ENCODE peak calls at places on chromosome 2, in ten cellular contexts. One of them, this sample, is unnamed.

GRCh38 chr2:97913846-97914245 is 81.9 kb downstream of the TMEM131 start:
- DNase-seq in stimulated activated CD4-positive, alpha-beta T cell treated with anti-CD3 and anti-CD28 coated beads, Interleukin-1b, Interleukin-23, amount 100 ng/mL, for 24 hours: no peak
- DNase-seq in chondrocyte: no peak
- DNase-seq in activated CD8-positive, alpha-beta memory T cell treated with anti-CD3 and anti-CD28 coated beads, Interleukin-2, amount 50 U/mL, for 48 hours: no peak
- DNase-seq in fibroblast of gingiva: no peak
- DNase-seq in iris pigment epithelial cell: no peak
- DNase-seq in mucosa of gallbladder: no peak
- DNase-seq in ELR: no peak
- DNase-seq in NCI-H526: no peak
- DNase-seq in nucleus accumbens: no peak
- DNase-seq in this sample: no peak

GRCh38 chr2:21055451-21055850 is 11.6 kb upstream of the APOB start:
- DNase-seq in stimulated activated CD4-positive, alpha-beta T cell treated with anti-CD3 and anti-CD28 coated beads, Interleukin-1b, Interleukin-23, amount 100 ng/mL, for 24 hours: no peak
- DNase-seq in chondrocyte: no peak
- DNase-seq in activated CD8-positive, alpha-beta memory T cell treated with anti-CD3 and anti-CD28 coated beads, Interleukin-2, amount 50 U/mL, for 48 hours: no peak
- DNase-seq in fibroblast of gingiva: no peak
- DNase-seq in iris pigment epithelial cell: no peak
- DNase-seq in mucosa of gallbladder: no peak
- DNase-seq in ELR: no peak
- DNase-seq in NCI-H526: no peak
- DNase-seq in nucleus accumbens: no peak
- DNase-seq in this sample: no peak

GRCh38 chr2:211133766-211134165 is 577.4 kb downstream of the CPS1 start:
- DNase-seq in stimulated activated CD4-positive, alpha-beta T cell treated with anti-CD3 and anti-CD28 coated beads, Interleukin-1b, Interleukin-23, amount 100 ng/mL, for 24 hours: no peak
- DNase-seq in chondrocyte: no peak
- DNase-seq in activated CD8-positive, alpha-beta memory T cell treated with anti-CD3 and anti-CD28 coated beads, Interleukin-2, amount 50 U/mL, for 48 hours: no peak
- DNase-seq in fibroblast of gingiva: no peak
- DNase-seq in iris pigment epithelial cell: peak; percentile 47
- DNase-seq in mucosa of gallbladder: no peak
- DNase-seq in ELR: no peak
- DNase-seq in NCI-H526: no peak
- DNase-seq in nucleus accumbens: no peak
- DNase-seq in this sample: no peak

GRCh38 chr2:209600257-209601180 is 171.1 kb upstream of the UNC80 start:
- DNase-seq in stimulated activated CD4-positive, alpha-beta T cell treated with anti-CD3 and anti-CD28 coated beads, Interleukin-1b, Interleukin-23, amount 100 ng/mL, for 24 hours: no peak
- DNase-seq in chondrocyte: no peak
- DNase-seq in activated CD8-positive, alpha-beta memory T cell treated with anti-CD3 and anti-CD28 coated beads, Interleukin-2, amount 50 U/mL, for 48 hours: no peak
- DNase-seq in fibroblast of gingiva: no peak
- DNase-seq in iris pigment epithelial cell: no peak
- DNase-seq in mucosa of gallbladder: no peak
- DNase-seq in ELR: no peak
- DNase-seq in NCI-H526: no peak
- DNase-seq in nucleus accumbens: no peak
- DNase-seq in this sample: no peak

GRCh38 chr2:97713296-97714083 is at the start of gene ZAP70:
- DNase-seq in stimulated activated CD4-positive, alpha-beta T cell treated with anti-CD3 and anti-CD28 coated beads, Interleukin-1b, Interleukin-23, amount 100 ng/mL, for 24 hours: no peak
- DNase-seq in chondrocyte: peak; percentile 81
- DNase-seq in activated CD8-positive, alpha-beta memory T cell treated with anti-CD3 and anti-CD28 coated beads, Interleukin-2, amount 50 U/mL, for 48 hours: peak; percentile 82
- DNase-seq in fibroblast of gingiva: no peak
- DNase-seq in iris pigment epithelial cell: no peak
- DNase-seq in mucosa of gallbladder: no peak
- DNase-seq in ELR: no peak
- DNase-seq in NCI-H526: no peak
- DNase-seq in nucleus accumbens: no peak
- DNase-seq in this sample: peak; percentile 74

GRCh38 chr2:36493221-36493620 is 104.7 kb downstream of the FEZ2 start:
- DNase-seq in stimulated activated CD4-positive, alpha-beta T cell treated with anti-CD3 and anti-CD28 coated beads, Interleukin-1b, Interleukin-23, amount 100 ng/mL, for 24 hours: no peak
- DNase-seq in chondrocyte: no peak
- DNase-seq in activated CD8-positive, alpha-beta memory T cell treated with anti-CD3 and anti-CD28 coated beads, Interleukin-2, amount 50 U/mL, for 48 hours: no peak
- DNase-seq in fibroblast of gingiva: no peak
- DNase-seq in iris pigment epithelial cell: peak; percentile 62
- DNase-seq in mucosa of gallbladder: no peak
- DNase-seq in ELR: no peak
- DNase-seq in NCI-H526: no peak
- DNase-seq in nucleus accumbens: no peak
- DNase-seq in this sample: no peak

GRCh38 chr2:197292614-197293013 is 18.0 kb downstream of the ANKRD44 start:
- DNase-seq in stimulated activated CD4-positive, alpha-beta T cell treated with anti-CD3 and anti-CD28 coated beads, Interleukin-1b, Interleukin-23, amount 100 ng/mL, for 24 hours: no peak
- DNase-seq in chondrocyte: no peak
- DNase-seq in activated CD8-positive, alpha-beta memory T cell treated with anti-CD3 and anti-CD28 coated beads, Interleukin-2, amount 50 U/mL, for 48 hours: no peak
- DNase-seq in fibroblast of gingiva: no peak
- DNase-seq in iris pigment epithelial cell: no peak
- DNase-seq in mucosa of gallbladder: no peak
- DNase-seq in ELR: no peak
- DNase-seq in NCI-H526: no peak
- DNase-seq in nucleus accumbens: no peak
- DNase-seq in this sample: no peak

GRCh38 chr2:660477-661214 is 16.6 kb downstream of the TMEM18 start:
- DNase-seq in stimulated activated CD4-positive, alpha-beta T cell treated with anti-CD3 and anti-CD28 coated beads, Interleukin-1b, Interleukin-23, amount 100 ng/mL, for 24 hours: no peak
- DNase-seq in chondrocyte: no peak
- DNase-seq in activated CD8-positive, alpha-beta memory T cell treated with anti-CD3 and anti-CD28 coated beads, Interleukin-2, amount 50 U/mL, for 48 hours: no peak
- DNase-seq in fibroblast of gingiva: no peak
- DNase-seq in iris pigment epithelial cell: no peak
- DNase-seq in mucosa of gallbladder: no peak
- DNase-seq in ELR: no peak
- DNase-seq in NCI-H526: no peak
- DNase-seq in nucleus accumbens: no peak
- DNase-seq in this sample: no peak

GRCh38 chr2:120522151-120522751 is 176.3 kb downstream of the INHBB start:
- DNase-seq in stimulated activated CD4-positive, alpha-beta T cell treated with anti-CD3 and anti-CD28 coated beads, Interleukin-1b, Interleukin-23, amount 100 ng/mL, for 24 hours: no peak
- DNase-seq in chondrocyte: no peak
- DNase-seq in activated CD8-positive, alpha-beta memory T cell treated with anti-CD3 and anti-CD28 coated beads, Interleukin-2, amount 50 U/mL, for 48 hours: no peak
- DNase-seq in fibroblast of gingiva: no peak
- DNase-seq in iris pigment epithelial cell: peak; percentile 45
- DNase-seq in mucosa of gallbladder: no peak
- DNase-seq in ELR: no peak
- DNase-seq in NCI-H526: no peak
- DNase-seq in nucleus accumbens: no peak
- DNase-seq in this sample: peak; percentile 79

GRCh38 chr2:239889641-239890055 is 135.5 kb downstream of the NDUFA10 start:
- DNase-seq in stimulated activated CD4-positive, alpha-beta T cell treated with anti-CD3 and anti-CD28 coated beads, Interleukin-1b, Interleukin-23, amount 100 ng/mL, for 24 hours: no peak
- DNase-seq in chondrocyte: no peak
- DNase-seq in activated CD8-positive, alpha-beta memory T cell treated with anti-CD3 and anti-CD28 coated beads, Interleukin-2, amount 50 U/mL, for 48 hours: peak; percentile 32
- DNase-seq in fibroblast of gingiva: no peak
- DNase-seq in iris pigment epithelial cell: no peak
- DNase-seq in mucosa of gallbladder: no peak
- DNase-seq in ELR: no peak
- DNase-seq in NCI-H526: no peak
- DNase-seq in nucleus accumbens: peak; percentile 48
- DNase-seq in this sample: peak; percentile 75

GRCh38 chr2:68156419-68156818 is 1.3 kb upstream of the PNO1 start:
- DNase-seq in stimulated activated CD4-positive, alpha-beta T cell treated with anti-CD3 and anti-CD28 coated beads, Interleukin-1b, Interleukin-23, amount 100 ng/mL, for 24 hours: no peak
- DNase-seq in chondrocyte: no peak
- DNase-seq in activated CD8-positive, alpha-beta memory T cell treated with anti-CD3 and anti-CD28 coated beads, Interleukin-2, amount 50 U/mL, for 48 hours: no peak
- DNase-seq in fibroblast of gingiva: no peak
- DNase-seq in iris pigment epithelial cell: no peak
- DNase-seq in mucosa of gallbladder: no peak
- DNase-seq in ELR: no peak
- DNase-seq in NCI-H526: no peak
- DNase-seq in nucleus accumbens: no peak
- DNase-seq in this sample: no peak